ENCODE peak calls at places on chromosomes 11 and 22, in nine cellular contexts. One of them, this sample, is unnamed.

GRCh38 chr22:22375586-22376351 is 131.2 kb downstream of the VPREB1 start:
- DNase-seq in H54: no peak
- DNase-seq in endodermal cell: no peak
- DNase-seq in neural progenitor cell: no peak
- DNase-seq in substantia nigra: no peak
- DNase-seq in DMS153: no peak
- DNase-seq in fibroblast of the aortic adventitia: no peak
- DNase-seq in EL: no peak
- DNase-seq in activated CD4-positive, alpha-beta T cell treated with anti-CD3 and anti-CD28 coated beads, Interleukin-2, amount 50 U/mL, for 1 hour: no peak
- DNase-seq in this sample: no peak

GRCh38 chr11:71251159-71251721 is 1.1 kb downstream of the SHANK2 start:
- DNase-seq in activated CD4-positive, alpha-beta T cell treated with anti-CD3 and anti-CD28 coated beads, Interleukin-2, amount 50 U/mL, for 1 hour: no peak
- DNase-seq in neural progenitor cell: peak
- DNase-seq in substantia nigra: no peak
- DNase-seq in EL: no peak
- DNase-seq in fibroblast of the aortic adventitia: no peak
- DNase-seq in endodermal cell: no peak
- DNase-seq in H54: no peak
- DNase-seq in DMS153: no peak
- DNase-seq in this sample: no peak

GRCh38 chr11:10122337-10123197 is 171.5 kb downstream of the SBF2 start:
- DNase-seq in fibroblast of the aortic adventitia: peak
- DNase-seq in neural progenitor cell: no peak
- DNase-seq in substantia nigra: no peak
- DNase-seq in endodermal cell: no peak
- DNase-seq in EL: peak
- DNase-seq in DMS153: no peak
- DNase-seq in activated CD4-positive, alpha-beta T cell treated with anti-CD3 and anti-CD28 coated beads, Interleukin-2, amount 50 U/mL, for 1 hour: no peak
- DNase-seq in H54: peak
- DNase-seq in this sample: no peak

GRCh38 chr22:40216041-40216756 is 38.5 kb downstream of the TNRC6B start:
- DNase-seq in DMS153: no peak
- DNase-seq in endodermal cell: no peak
- DNase-seq in activated CD4-positive, alpha-beta T cell treated with anti-CD3 and anti-CD28 coated beads, Interleukin-2, amount 50 U/mL, for 1 hour: peak
- DNase-seq in fibroblast of the aortic adventitia: no peak
- DNase-seq in EL: no peak
- DNase-seq in substantia nigra: no peak
- DNase-seq in neural progenitor cell: no peak
- DNase-seq in H54: no peak
- DNase-seq in this sample: no peak

GRCh38 chr11:114614127-114614720 is 18.6 kb upstream of the NXPE4 start:
- DNase-seq in DMS153: no peak
- DNase-seq in H54: no peak
- DNase-seq in activated CD4-positive, alpha-beta T cell treated with anti-CD3 and anti-CD28 coated beads, Interleukin-2, amount 50 U/mL, for 1 hour: no peak
- DNase-seq in fibroblast of the aortic adventitia: no peak
- DNase-seq in endodermal cell: no peak
- DNase-seq in neural progenitor cell: no peak
- DNase-seq in EL: no peak
- DNase-seq in substantia nigra: no peak
- DNase-seq in this sample: no peak

GRCh38 chr11:19432370-19433163 is 191.8 kb upstream of the E2F8 start:
- DNase-seq in H54: peak
- DNase-seq in activated CD4-positive, alpha-beta T cell treated with anti-CD3 and anti-CD28 coated beads, Interleukin-2, amount 50 U/mL, for 1 hour: no peak
- DNase-seq in fibroblast of the aortic adventitia: peak
- DNase-seq in neural progenitor cell: no peak
- DNase-seq in substantia nigra: no peak
- DNase-seq in DMS153: no peak
- DNase-seq in EL: peak
- DNase-seq in endodermal cell: peak
- DNase-seq in this sample: peak

GRCh38 chr11:12950681-12951080 is 58.4 kb upstream of the RASSF10 start:
- DNase-seq in fibroblast of the aortic adventitia: peak
- DNase-seq in endodermal cell: no peak
- DNase-seq in H54: no peak
- DNase-seq in EL: no peak
- DNase-seq in neural progenitor cell: no peak
- DNase-seq in activated CD4-positive, alpha-beta T cell treated with anti-CD3 and anti-CD28 coated beads, Interleukin-2, amount 50 U/mL, for 1 hour: no peak
- DNase-seq in substantia nigra: no peak
- DNase-seq in DMS153: no peak
- DNase-seq in this sample: peak

GRCh38 chr11:45146072-45147016 is at the start of gene PRDM11:
- DNase-seq in substantia nigra: no peak
- DNase-seq in fibroblast of the aortic adventitia: peak
- DNase-seq in activated CD4-positive, alpha-beta T cell treated with anti-CD3 and anti-CD28 coated beads, Interleukin-2, amount 50 U/mL, for 1 hour: peak
- DNase-seq in EL: peak
- DNase-seq in H54: peak
- DNase-seq in neural progenitor cell: peak
- DNase-seq in endodermal cell: peak
- DNase-seq in DMS153: no peak
- DNase-seq in this sample: peak

GRCh38 chr22:29302681-29303465 is 3.6 kb upstream of the GAS2L1 start:
- DNase-seq in fibroblast of the aortic adventitia: no peak
- DNase-seq in DMS153: no peak
- DNase-seq in EL: no peak
- DNase-seq in substantia nigra: peak
- DNase-seq in H54: no peak
- DNase-seq in neural progenitor cell: no peak
- DNase-seq in activated CD4-positive, alpha-beta T cell treated with anti-CD3 and anti-CD28 coated beads, Interleukin-2, amount 50 U/mL, for 1 hour: no peak
- DNase-seq in endodermal cell: peak
- DNase-seq in this sample: no peak

GRCh38 chr22:20284471-20285086 is 16.5 kb upstream of the RTN4R start:
- DNase-seq in H54: no peak
- DNase-seq in EL: no peak
- DNase-seq in DMS153: no peak
- DNase-seq in activated CD4-positive, alpha-beta T cell treated with anti-CD3 and anti-CD28 coated beads, Interleukin-2, amount 50 U/mL, for 1 hour: no peak
- DNase-seq in endodermal cell: no peak
- DNase-seq in fibroblast of the aortic adventitia: no peak
- DNase-seq in substantia nigra: no peak
- DNase-seq in neural progenitor cell: no peak
- DNase-seq in this sample: no peak

This sample was measured in GM04504.